ENCODE peak calls at places on chromosomes 5 and 9, in five cellular contexts. One of them, this sample, is unnamed.

GRCh38 chr5:134255418-134256150 is 29.7 kb upstream of the PPP2CA start:
- DNase-seq in Kasumi-1: no peak
- DNase-seq in BE2C: no peak
- DNase-seq in activated CD4-positive, alpha-beta T cell treated with anti-CD3 and anti-CD28 coated beads for 36 hours: no peak
- DNase-seq in globus pallidus: no peak
- DNase-seq in this sample: no peak

GRCh38 chr9:33223696-33224095 is 16.3 kb upstream of the SPINK4 start:
- DNase-seq in Kasumi-1: no peak
- DNase-seq in BE2C: no peak
- DNase-seq in activated CD4-positive, alpha-beta T cell treated with anti-CD3 and anti-CD28 coated beads for 36 hours: no peak
- DNase-seq in globus pallidus: no peak
- DNase-seq in this sample: no peak

GRCh38 chr9:137221477-137222111 is 446 bp downstream of the RNF208 start:
- DNase-seq in Kasumi-1: no peak
- DNase-seq in BE2C: no peak
- DNase-seq in activated CD4-positive, alpha-beta T cell treated with anti-CD3 and anti-CD28 coated beads for 36 hours: peak; percentile 45
- DNase-seq in globus pallidus: no peak
- DNase-seq in this sample: no peak

GRCh38 chr5:9058666-9059065 is 487.2 kb downstream of the SEMA5A start:
- DNase-seq in Kasumi-1: no peak
- DNase-seq in BE2C: no peak
- DNase-seq in activated CD4-positive, alpha-beta T cell treated with anti-CD3 and anti-CD28 coated beads for 36 hours: no peak
- DNase-seq in globus pallidus: no peak
- DNase-seq in this sample: no peak

GRCh38 chr5:16013334-16014065 is 166.1 kb downstream of the MARCHF11 start:
- DNase-seq in Kasumi-1: no peak
- DNase-seq in BE2C: no peak
- DNase-seq in activated CD4-positive, alpha-beta T cell treated with anti-CD3 and anti-CD28 coated beads for 36 hours: no peak
- DNase-seq in globus pallidus: no peak
- DNase-seq in this sample: peak; percentile 50

GRCh38 chr5:102668220-102668930 is 86.7 kb upstream of the PAM start:
- DNase-seq in Kasumi-1: no peak
- DNase-seq in BE2C: no peak
- DNase-seq in activated CD4-positive, alpha-beta T cell treated with anti-CD3 and anti-CD28 coated beads for 36 hours: no peak
- DNase-seq in globus pallidus: no peak
- DNase-seq in this sample: no peak

GRCh38 chr5:141373673-141374317 is at the start of gene PCDHGA6:
- DNase-seq in Kasumi-1: no peak
- DNase-seq in BE2C: no peak
- DNase-seq in activated CD4-positive, alpha-beta T cell treated with anti-CD3 and anti-CD28 coated beads for 36 hours: no peak
- DNase-seq in globus pallidus: no peak
- DNase-seq in this sample: no peak

GRCh38 chr9:127202461-127203139 is 62.0 kb upstream of the GARNL3 start:
- DNase-seq in Kasumi-1: no peak
- DNase-seq in BE2C: no peak
- DNase-seq in activated CD4-positive, alpha-beta T cell treated with anti-CD3 and anti-CD28 coated beads for 36 hours: no peak
- DNase-seq in globus pallidus: no peak
- DNase-seq in this sample: no peak

GRCh38 chr5:77033338-77033737 is 3.1 kb downstream of the AGGF1 start:
- DNase-seq in Kasumi-1: no peak
- DNase-seq in BE2C: no peak
- DNase-seq in activated CD4-positive, alpha-beta T cell treated with anti-CD3 and anti-CD28 coated beads for 36 hours: no peak
- DNase-seq in globus pallidus: no peak
- DNase-seq in this sample: no peak

GRCh38 chr9:108282872-108283271 is 572.9 kb downstream of the ACTL7B start:
- DNase-seq in Kasumi-1: peak; percentile 9
- DNase-seq in BE2C: no peak
- DNase-seq in activated CD4-positive, alpha-beta T cell treated with anti-CD3 and anti-CD28 coated beads for 36 hours: no peak
- DNase-seq in globus pallidus: no peak
- DNase-seq in this sample: no peak

GRCh38 chr9:131395027-131395744 is 1.3 kb downstream of the PRRC2B start:
- DNase-seq in Kasumi-1: peak; percentile 46
- DNase-seq in BE2C: no peak
- DNase-seq in activated CD4-positive, alpha-beta T cell treated with anti-CD3 and anti-CD28 coated beads for 36 hours: peak; percentile 88
- DNase-seq in globus pallidus: no peak
- DNase-seq in this sample: no peak

GRCh38 chr5:143739741-143740140 is 72.2 kb upstream of the HMHB1 start:
- DNase-seq in Kasumi-1: no peak
- DNase-seq in BE2C: no peak
- DNase-seq in activated CD4-positive, alpha-beta T cell treated with anti-CD3 and anti-CD28 coated beads for 36 hours: no peak
- DNase-seq in globus pallidus: no peak
- DNase-seq in this sample: no peak

GRCh38 chr5:110099562-110099961 is 409.8 kb downstream of the MAN2A1 start:
- DNase-seq in Kasumi-1: no peak
- DNase-seq in BE2C: no peak
- DNase-seq in activated CD4-positive, alpha-beta T cell treated with anti-CD3 and anti-CD28 coated beads for 36 hours: no peak
- DNase-seq in globus pallidus: no peak
- DNase-seq in this sample: no peak

GRCh38 chr9:119802621-119803020 is 433.4 kb upstream of the BRINP1 start:
- DNase-seq in Kasumi-1: no peak
- DNase-seq in BE2C: no peak
- DNase-seq in activated CD4-positive, alpha-beta T cell treated with anti-CD3 and anti-CD28 coated beads for 36 hours: no peak
- DNase-seq in globus pallidus: peak; percentile 84
- DNase-seq in this sample: peak; percentile 64

GRCh38 chr9:133813749-133814585 is 75.8 kb upstream of the SARDH start:
- DNase-seq in Kasumi-1: peak; percentile 1
- DNase-seq in BE2C: peak; percentile 64
- DNase-seq in activated CD4-positive, alpha-beta T cell treated with anti-CD3 and anti-CD28 coated beads for 36 hours: no peak
- DNase-seq in globus pallidus: no peak
- DNase-seq in this sample: no peak

GRCh38 chr5:134242146-134242545 is 16.3 kb upstream of the PPP2CA start:
- DNase-seq in Kasumi-1: no peak
- DNase-seq in BE2C: no peak
- DNase-seq in activated CD4-positive, alpha-beta T cell treated with anti-CD3 and anti-CD28 coated beads for 36 hours: no peak
- DNase-seq in globus pallidus: peak; percentile 74
- DNase-seq in this sample: peak; percentile 53

GRCh38 chr9:127109212-127109711 is 13.2 kb downstream of the ANGPTL2 start:
- DNase-seq in Kasumi-1: no peak
- DNase-seq in BE2C: no peak
- DNase-seq in activated CD4-positive, alpha-beta T cell treated with anti-CD3 and anti-CD28 coated beads for 36 hours: no peak
- DNase-seq in globus pallidus: no peak
- DNase-seq in this sample: no peak

GRCh38 chr9:37163299-37163698 is 42.9 kb downstream of the ZCCHC7 start:
- DNase-seq in Kasumi-1: no peak
- DNase-seq in BE2C: no peak
- DNase-seq in activated CD4-positive, alpha-beta T cell treated with anti-CD3 and anti-CD28 coated beads for 36 hours: no peak
- DNase-seq in globus pallidus: no peak
- DNase-seq in this sample: no peak

GRCh38 chr5:84573017-84573712 is 188.5 kb upstream of the EDIL3 start:
- DNase-seq in Kasumi-1: no peak
- DNase-seq in BE2C: no peak
- DNase-seq in activated CD4-positive, alpha-beta T cell treated with anti-CD3 and anti-CD28 coated beads for 36 hours: no peak
- DNase-seq in globus pallidus: peak; percentile 80
- DNase-seq in this sample: no peak

This sample was measured in putamen.